ENCODE peak calls at places on chromosomes 1 and 21, in five cellular contexts. F is osteoblast, J is cardiac muscle cell, H is IMR-90, Q is endodermal cell. M is an unnamed sample. For H3K4me1, the result is how much of the 10 kb centered on the place peaks cover.

GRCh38 chr1:228765543-228765942 is 30.3 kb downstream of the RHOU start:
- DNase-seq in F (no peak), J (no peak), H (no peak), Q (no peak), M (no peak)

GRCh38 chr1:230317823-230318819 is 108.0 kb downstream of the PGBD5 start:
- DNase-seq in F (no peak), J (peak), H (no peak), Q (no peak), M (no peak)

GRCh38 chr21:34886554-34887385 is 162.3 kb downstream of the RUNX1 start:
- DNase-seq in F (peak), J (peak), H (no peak), Q (peak), M (no peak)

GRCh38 chr1:223140551-223140950 is 2.5 kb downstream of the TLR5 start:
- DNase-seq in F (no peak), J (no peak), H (no peak), Q (no peak), M (no peak)

GRCh38 chr1:212141404-212141803 is 105.9 kb downstream of the DTL start:
- DNase-seq in F (no peak), J (no peak), H (no peak), Q (no peak), M (no peak)

GRCh38 chr1:79006564-79006963 is at the start of gene ADGRL4:
- DNase-seq in F (peak), J (peak), H (peak), Q (peak), M (peak)

GRCh38 chr1:50976890-50977574 is 7.0 kb downstream of the CDKN2C start:
- DNase-seq in F (peak), J (peak), H (peak), Q (peak), M (peak)

GRCh38 chr1:109655624-109656519 is at the start of gene GSTM4:
- DNase-seq in F (peak), J (peak), H (peak), Q (peak), M (peak)

GRCh38 chr1:155873860-155874259 is 14.5 kb downstream of the SYT11 start:
- DNase-seq in F (no peak), J (peak), H (peak), Q (no peak), M (no peak)

GRCh38 chr1:88802950-88803349 is 88.4 kb downstream of the GTF2B start:
- DNase-seq in F (no peak), J (peak), H (peak), Q (no peak), M (no peak)

GRCh38 chr21:27743971-27744564 is 777.2 kb upstream of the ADAMTS5 start:
- DNase-seq in F (no peak), J (no peak), H (no peak), Q (no peak), M (no peak)

GRCh38 chr1:220378571-220379302 is 106.5 kb upstream of the RAB3GAP2 start:
- DNase-seq in F (no peak), J (no peak), H (no peak), Q (no peak), M (no peak)

GRCh38 chr1:159804924-159805323 is 2.8 kb downstream of the FCRL6 start:
- DNase-seq in F (peak), J (no peak), H (peak), Q (no peak), M (no peak)

GRCh38 chr21:45542242-45542666 is at the start of gene SLC19A1:
- DNase-seq in F (peak), J (peak), H (peak), Q (peak), M (peak)

GRCh38 chr1:199273837-199274379 is 635.1 kb downstream of the PTPRC start:
- DNase-seq in F (no peak), J (peak), H (peak), Q (peak), M (no peak)

GRCh38 chr1:61290525-61290924 is 208.2 kb downstream of the NFIA start:
- DNase-seq in F (no peak), J (no peak), H (no peak), Q (no peak), M (no peak)

GRCh38 chr1:1425753-1426495 is 4.8 kb upstream of the ANKRD65 start:
- DNase-seq in F (peak), J (no peak), H (no peak), Q (peak), M (no peak)

GRCh38 chr1:3548156-3548893 is 63.0 kb downstream of the MEGF6 start:
- DNase-seq in F (peak), J (peak), H (peak), Q (no peak), M (no peak)

GRCh38 chr1:236536540-236536939 is 12.8 kb downstream of the LGALS8 start:
- DNase-seq in F (no peak), J (no peak), H (no peak), Q (peak), M (no peak)

GRCh38 chr1:226569879-226570547 is 21.4 kb downstream of the STUM start:
- DNase-seq in F (peak), J (no peak), H (no peak), Q (peak), M (no peak)

GRCh38 chr1:38905985-38906384 is 24.6 kb upstream of the GJA9 start:
- DNase-seq in F (peak), J (no peak), H (no peak), Q (no peak), M (no peak)

GRCh38 chr1:45370575-45370974 is 30.3 kb upstream of the MUTYH start:
- DNase-seq in F (no peak), J (no peak), H (no peak), Q (no peak), M (no peak)

GRCh38 chr1:85894651-85895050 is 186.4 kb upstream of the ZNHIT6 start:
- DNase-seq in F (peak), J (peak), H (peak), Q (peak), M (no peak)

GRCh38 chr21:43992121-43992520 is 20.0 kb upstream of the TRAPPC10 start:
- DNase-seq in F (peak), J (no peak), H (no peak), Q (no peak), M (no peak)

GRCh38 chr1:242522304-242522945 is 2.1 kb downstream of the PLD5 start:
- DNase-seq in F (peak), J (no peak), H (no peak), Q (no peak), M (no peak)

GRCh38 chr21:33543505-33544129 is 779 bp downstream of the SON start:
- DNase-seq in F (peak), J (no peak), H (no peak), Q (no peak), M (peak)

GRCh38 chr1:14612281-14612680 is 13.8 kb downstream of the KAZN start:
- DNase-seq in F (no peak), J (no peak), H (no peak), Q (no peak), M (no peak)

GRCh38 chr1:53442297-53442696 is 16.9 kb upstream of the DMRTB1 start:
- DNase-seq in F (no peak), J (peak), H (peak), Q (peak), M (no peak)

GRCh38 chr1:186220101-186220500 is 155.0 kb downstream of the TPR start:
- DNase-seq in F (no peak), J (no peak), H (no peak), Q (no peak), M (no peak)

DNA sequence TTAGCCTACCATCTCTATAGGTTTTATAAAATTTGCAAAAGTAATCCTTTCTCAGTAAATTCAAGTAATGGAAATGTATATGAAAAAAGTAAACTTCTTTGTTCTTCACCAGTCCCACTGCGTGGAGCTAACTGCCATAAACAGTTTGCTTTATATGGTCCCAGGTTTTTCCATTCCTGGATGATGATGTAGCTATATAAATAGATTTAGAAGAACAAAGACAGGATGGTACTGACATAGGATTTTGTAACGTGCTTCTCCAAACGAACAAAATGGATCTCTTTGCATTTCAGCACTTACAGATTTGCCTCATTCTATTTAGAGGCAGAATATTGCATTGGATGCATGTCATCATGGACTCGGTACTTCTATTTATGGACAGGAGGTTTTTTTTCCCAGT is 57.3 kb downstream of the SMYD2 start:
- DNase-seq in F (peak), J (no peak), H (peak), Q (no peak), M (no peak)
- H3K4me1 ChIP-seq in F (under half), J (under half), H (under half), Q (under half), M (under half)

GRCh38 chr1:210260087-210260486 is 27.5 kb downstream of the SERTAD4 start:
- DNase-seq in F (peak), J (no peak), H (no peak), Q (no peak), M (no peak)

GRCh38 chr1:210262167-210262896 is 29.7 kb downstream of the SERTAD4 start:
- DNase-seq in F (peak), J (peak), H (peak), Q (no peak), M (peak)

GRCh38 chr1:210264521-210265380 is 32.2 kb downstream of the SERTAD4 start:
- DNase-seq in F (no peak), J (peak), H (no peak), Q (peak), M (no peak)

GRCh38 chr1:210262897-210263272 is 30.3 kb downstream of the SERTAD4 start:
- DNase-seq in F (peak), J (no peak), H (no peak), Q (no peak), M (no peak)

GRCh38 chr1:210263963-210264362 is 31.4 kb downstream of the SERTAD4 start:
- DNase-seq in F (no peak), J (no peak), H (no peak), Q (no peak), M (no peak)
- H3K4me1 ChIP-seq in F (half or more), J (under half), H (under half), Q (under half), M (under half)

GRCh38 chr1:248855580-248855979 is 3.3 kb downstream of the ZNF692 start:
- DNase-seq in F (peak), J (no peak), H (no peak), Q (no peak), M (no peak)

GRCh38 chr1:248858096-248858890 is 592 bp downstream of the ZNF692 start:
- DNase-seq in F (peak), J (peak), H (peak), Q (peak), M (peak)

GRCh38 chr1:248857749-248858095 is 1.2 kb downstream of the ZNF692 start:
- DNase-seq in F (no peak), J (no peak), H (no peak), Q (no peak), M (no peak)

GRCh38 chr1:248857201-248857600 is 1.7 kb downstream of the ZNF692 start:
- DNase-seq in F (peak), J (no peak), H (no peak), Q (peak), M (no peak)

GRCh38 chr1:248856176-248856575 is 2.7 kb downstream of the ZNF692 start:
- DNase-seq in F (no peak), J (no peak), H (no peak), Q (no peak), M (no peak)
- H3K4me1 ChIP-seq in F (under half), J (under half), H (under half), Q (under half), M (under half)

DNA sequence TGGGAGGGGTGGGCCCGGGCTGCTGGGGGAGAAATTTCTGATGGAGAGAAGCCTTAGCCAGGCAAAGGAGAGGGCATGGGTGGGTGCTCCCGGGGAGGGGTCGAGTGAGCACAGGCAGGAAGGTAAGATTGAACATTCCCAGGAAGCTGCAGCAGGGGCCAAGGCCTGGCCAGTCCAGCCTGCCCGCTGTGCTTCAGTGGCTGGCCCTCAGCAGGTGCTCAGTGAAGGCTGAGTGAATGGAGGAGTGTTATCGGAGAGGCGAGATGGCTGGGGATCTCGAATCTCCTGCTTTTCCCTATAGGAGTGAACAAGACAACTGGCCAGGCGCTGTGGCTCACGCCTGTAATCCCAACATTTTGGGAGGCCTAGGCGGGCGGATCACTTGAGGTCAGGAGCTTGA is 20.9 kb downstream of the SPSB1 start:
- DNase-seq in F (peak), J (no peak), H (no peak), Q (no peak), M (no peak)
- H3K4me1 ChIP-seq in F (under half), J (under half), H (under half), Q (under half), M (under half)

GRCh38 chr1:231959225-231959884 is 332.8 kb downstream of the DISC1 start:
- DNase-seq in F (no peak), J (no peak), H (no peak), Q (no peak), M (no peak)
- H3K4me1 ChIP-seq in F (under half), J (under half), H (under half), Q (under half), M (under half)

DNA sequence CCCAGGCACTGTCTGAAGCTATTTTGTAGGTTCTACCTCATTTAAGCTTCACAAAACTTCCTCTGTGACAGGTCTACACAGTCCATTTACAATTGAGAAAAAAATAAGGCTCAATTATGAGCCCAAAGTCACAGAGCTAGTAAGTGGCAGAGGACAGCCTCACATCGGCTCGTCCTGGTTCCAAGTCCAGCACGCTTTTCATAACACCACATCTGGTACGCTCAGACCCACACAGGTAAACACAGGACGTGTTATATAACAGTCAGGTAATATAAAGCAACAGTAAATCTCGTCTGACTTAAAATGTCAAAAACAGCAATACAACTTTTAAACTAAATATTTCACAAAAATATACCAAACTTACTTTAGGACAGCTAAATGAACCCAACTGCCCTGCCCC is 13.1 kb downstream of the JAK1 start:
- DNase-seq in F (no peak), J (no peak), H (no peak), Q (no peak), M (no peak)
- H3K4me1 ChIP-seq in F (under half), J (under half), H (under half), Q (under half), M (half or more)

DNA sequence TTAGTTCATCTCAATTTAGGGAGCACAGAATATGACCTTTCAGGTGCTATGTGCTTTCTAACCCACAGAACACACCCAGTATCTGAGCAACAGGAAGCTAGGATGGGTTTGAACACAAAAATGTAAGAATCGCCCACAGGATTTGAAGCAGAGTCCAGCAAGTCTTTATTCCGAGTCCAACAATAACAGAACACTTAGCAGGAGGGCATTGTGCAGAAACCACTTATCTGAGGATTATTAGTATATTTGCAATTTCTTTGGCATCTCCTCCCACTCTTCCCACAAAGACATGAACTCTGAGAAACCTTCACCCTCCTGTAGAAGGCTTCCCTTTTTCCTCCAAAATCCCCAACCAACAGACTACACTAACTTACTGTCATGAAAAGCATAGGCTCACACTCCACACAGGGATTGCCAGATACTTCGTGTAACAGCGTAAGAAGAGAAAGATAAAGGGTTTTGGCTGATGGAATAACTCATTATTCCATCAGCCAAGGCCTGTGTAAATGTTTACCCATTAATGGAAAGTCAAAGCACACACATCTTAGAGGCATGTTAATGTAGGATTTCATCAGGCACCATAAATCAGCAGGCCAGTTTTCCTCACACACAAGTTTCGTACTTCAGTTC is 16.1 kb downstream of the SIPA1L2 start:
- DNase-seq in F (no peak), J (peak), H (peak), Q (no peak), M (no peak)
- H3K4me1 ChIP-seq in F (under half), J (under half), H (under half), Q (under half), M (under half)

GRCh38 chr1:21940492-21940891 is 3.4 kb upstream of the HSPG2 start:
- DNase-seq in F (no peak), J (no peak), H (no peak), Q (no peak), M (no peak)

GRCh38 chr1:21941370-21941769 is 4.3 kb upstream of the HSPG2 start:
- DNase-seq in F (no peak), J (no peak), H (no peak), Q (no peak), M (no peak)

GRCh38 chr1:21938791-21939538 is 1.9 kb upstream of the HSPG2 start:
- DNase-seq in F (no peak), J (no peak), H (no peak), Q (no peak), M (no peak)

GRCh38 chr1:21937372-21938121 is 437 bp upstream of the HSPG2 start:
- DNase-seq in F (peak), J (peak), H (peak), Q (peak), M (peak)

DNA sequence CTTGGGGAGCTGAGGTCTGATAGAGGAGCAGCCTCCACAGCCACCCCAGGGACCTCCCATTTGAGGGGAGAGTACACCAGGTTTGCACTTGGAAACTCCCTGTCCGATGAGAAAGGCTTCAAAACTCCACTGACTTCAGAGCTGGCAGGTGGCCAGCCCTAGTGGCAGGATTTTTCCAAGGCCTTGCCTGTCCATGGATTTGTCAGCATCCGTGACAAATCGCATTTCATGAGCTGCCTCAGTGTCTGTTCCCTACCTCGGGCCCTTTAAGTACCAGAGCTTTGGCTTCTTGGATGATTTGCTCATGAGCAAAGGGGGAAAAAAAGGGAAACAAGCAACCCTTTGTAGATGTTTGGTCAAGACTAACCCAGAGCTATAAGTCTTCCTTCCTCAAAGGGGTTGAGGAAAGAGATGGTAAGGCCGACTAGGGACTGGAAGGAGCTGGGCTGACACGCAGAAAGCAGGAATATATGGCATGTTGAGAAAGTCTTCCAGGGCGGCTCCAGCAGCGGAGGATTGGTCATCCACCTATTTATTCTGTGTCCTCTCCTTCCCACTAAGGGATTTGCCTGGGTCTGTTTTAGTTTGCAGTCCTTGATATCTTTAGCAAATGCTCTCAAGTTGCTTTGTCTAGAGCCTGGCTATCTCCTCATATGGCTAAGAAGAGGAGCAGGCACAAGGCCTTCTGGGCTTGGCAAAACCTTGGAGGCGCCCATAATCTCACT is 2.7 kb upstream of the HSPG2 start:
- DNase-seq in F (peak), J (peak), H (peak), Q (no peak), M (peak)
- H3K4me1 ChIP-seq in F (under half), J (under half), H (under half), Q (under half), M (under half)

M was measured in heart left ventricle.